ENCODE peak calls at places on chromosomes 13 and 19, in six cellular contexts. H is IMR-90, R is heart right ventricle, U is thoracic aorta, C is foreskin keratinocyte, K is endodermal cell. S is an unnamed sample.

GRCh38 chr19:33689886-33690285 is 68.1 kb downstream of the CHST8 start:
- DNase-seq in H (no peak), R (no peak), U (no peak), C (no peak), K (no peak), S (no peak)

GRCh38 chr13:111203742-111204386 is 88.8 kb downstream of the ARHGEF7 start:
- DNase-seq in H (no peak), R (no peak), U (no peak), C (no peak), K (no peak), S (no peak)

GRCh38 chr13:72565893-72566292 is 161.5 kb downstream of the MZT1 start:
- DNase-seq in H (peak; percentile 15), R (no peak), U (no peak), C (no peak), K (no peak), S (no peak)

GRCh38 chr19:41324921-41325639 is 15.1 kb downstream of the CCDC97 start:
- DNase-seq in H (peak; percentile 90), R (peak; percentile 89), U (peak; percentile 66), C (no peak), K (peak; percentile 99), S (peak; percentile 84)

GRCh38 chr19:43820098-43820860 is 6.8 kb upstream of the ZNF283 start:
- DNase-seq in H (peak; percentile 42), R (peak; percentile 52), U (no peak), C (no peak), K (peak; percentile 58), S (peak; percentile 41)

GRCh38 chr13:94902722-94903407 is 190.5 kb upstream of the SOX21 start:
- DNase-seq in H (no peak), R (no peak), U (no peak), C (no peak), K (no peak), S (no peak)

GRCh38 chr13:57633141-57633949 is 1.8 kb downstream of the PCDH17 start:
- DNase-seq in H (no peak), R (peak; percentile 81), U (no peak), C (no peak), K (peak; percentile 95), S (peak; percentile 48)

GRCh38 chr19:47598407-47599349 is 10.3 kb upstream of the BICRA start:
- DNase-seq in H (peak; percentile 96), R (peak; percentile 60), U (peak; percentile 55), C (peak; percentile 88), K (peak; percentile 91), S (peak; percentile 66)

GRCh38 chr13:34416833-34417425 is 525.1 kb upstream of the NBEA start:
- DNase-seq in H (peak; percentile 39), R (peak; percentile 74), U (peak; percentile 3), C (no peak), K (no peak), S (peak; percentile 72)

GRCh38 chr13:79541426-79542049 is 60.6 kb downstream of the NDFIP2 start:
- DNase-seq in H (peak; percentile 73), R (no peak), U (no peak), C (no peak), K (no peak), S (no peak)

GRCh38 chr19:9991425-9992191 is 18.7 kb downstream of the COL5A3 start:
- DNase-seq in H (no peak), R (no peak), U (no peak), C (no peak), K (no peak), S (no peak)

GRCh38 chr19:58380037-58380735 is 644 bp downstream of the ZNF837 start:
- DNase-seq in H (no peak), R (no peak), U (no peak), C (no peak), K (no peak), S (peak; percentile 22)

GRCh38 chr13:27004866-27005265 is 166.7 kb downstream of the USP12 start:
- DNase-seq in H (no peak), R (no peak), U (no peak), C (no peak), K (peak; percentile 42), S (no peak)

GRCh38 chr19:44927746-44928145 is 13.3 kb downstream of the APOC1 start:
- DNase-seq in H (peak; percentile 59), R (no peak), U (no peak), C (no peak), K (no peak), S (no peak)

GRCh38 chr13:42970824-42971669 is 21.0 kb downstream of the EPSTI1 start:
- DNase-seq in H (peak; percentile 43), R (no peak), U (no peak), C (no peak), K (peak; percentile 78), S (no peak)

GRCh38 chr13:99281811-99282263 is 23.7 kb upstream of the GPR18 start:
- DNase-seq in H (no peak), R (peak; percentile 35), U (peak; percentile 10), C (no peak), K (no peak), S (peak; percentile 74)

GRCh38 chr13:60765700-60766411 is 368.8 kb downstream of the TDRD3 start:
- DNase-seq in H (no peak), R (no peak), U (no peak), C (peak; percentile 71), K (no peak), S (no peak)

GRCh38 chr19:45079063-45079910 is at the start of gene GEMIN7:
- DNase-seq in H (peak; percentile 59), R (peak; percentile 68), U (no peak), C (no peak), K (peak; percentile 94), S (peak; percentile 84)

GRCh38 chr13:100825551-100825950 is 151.0 kb upstream of the TMTC4 start:
- DNase-seq in H (peak; percentile 24), R (no peak), U (no peak), C (no peak), K (no peak), S (no peak)

GRCh38 chr13:109114991-109115390 is 485.6 kb downstream of the MYO16 start:
- DNase-seq in H (no peak), R (no peak), U (no peak), C (no peak), K (no peak), S (no peak)

GRCh38 chr13:51241720-51242119 is 19.5 kb downstream of the FAM124A start:
- DNase-seq in H (no peak), R (no peak), U (no peak), C (no peak), K (peak; percentile 21), S (no peak)

GRCh38 chr13:98462946-98463345 is 114.0 kb downstream of the STK24 start:
- DNase-seq in H (no peak), R (no peak), U (no peak), C (no peak), K (no peak), S (no peak)

GRCh38 chr19:44662686-44663085 is 8.6 kb upstream of the CEACAM19 start:
- DNase-seq in H (peak; percentile 31), R (no peak), U (no peak), C (no peak), K (no peak), S (no peak)

GRCh38 chr13:45406421-45406820 is 11.8 kb downstream of the SLC25A30 start:
- DNase-seq in H (no peak), R (no peak), U (no peak), C (no peak), K (no peak), S (no peak)

GRCh38 chr19:49151339-49152217 is 3.6 kb downstream of the HRC start:
- DNase-seq in H (peak; percentile 11), R (peak; percentile 57), U (no peak), C (peak; percentile 85), K (peak; percentile 99), S (peak; percentile 80)

GRCh38 chr19:2646866-2647535 is 55.5 kb downstream of the GNG7 start:
- DNase-seq in H (no peak), R (no peak), U (no peak), C (no peak), K (no peak), S (no peak)
- TF ChIP-seq CTCF in H (no peak), R (no peak), U (no peak), C (no peak), K (no peak), S (no peak)

DNA sequence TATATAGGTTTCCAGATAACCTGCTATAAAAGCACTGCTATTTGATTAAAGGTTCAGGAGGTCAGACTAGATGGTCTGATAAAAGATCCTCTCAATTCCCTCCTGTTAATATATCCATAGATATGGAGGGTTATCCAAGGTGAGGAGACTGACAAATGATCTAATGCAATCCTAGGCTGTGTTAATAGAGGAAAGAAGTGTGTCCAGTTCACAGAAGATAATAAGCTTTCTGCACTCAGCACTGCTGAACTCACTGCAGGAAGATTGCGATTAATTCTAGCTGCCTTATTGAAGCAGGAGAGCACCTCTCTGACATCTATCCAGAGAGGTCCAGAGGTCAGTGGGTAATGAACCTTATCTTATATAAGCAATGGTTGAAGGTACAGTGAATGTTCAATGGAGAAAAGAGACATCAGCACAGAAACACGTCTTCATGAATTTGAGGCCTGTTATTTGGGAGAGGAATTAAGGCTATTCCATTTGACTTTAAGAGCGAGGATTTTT is 75.9 kb upstream of the SLC10A2 start:
- DNase-seq in H (no peak), R (no peak), U (no peak), C (no peak), K (no peak), S (no peak)
- H3K4me1 ChIP-seq in H (no peaks in the 10 kb centered on the region), R (no peaks in the 10 kb centered on the region), U (no peaks in the 10 kb centered on the region), C (no peaks in the 10 kb centered on the region), K (no peaks in the 10 kb centered on the region), S (no peaks in the 10 kb centered on the region)

GRCh38 chr13:105363747-105364177 is 1171.7 kb downstream of the EFNB2 start:
- DNase-seq in H (no peak), R (no peak), U (no peak), C (no peak), K (no peak), S (no peak)
- TF ChIP-seq CTCF in H (no peak), R (no peak), U (no peak), C (no peak), K (no peak), S (no peak)

DNA sequence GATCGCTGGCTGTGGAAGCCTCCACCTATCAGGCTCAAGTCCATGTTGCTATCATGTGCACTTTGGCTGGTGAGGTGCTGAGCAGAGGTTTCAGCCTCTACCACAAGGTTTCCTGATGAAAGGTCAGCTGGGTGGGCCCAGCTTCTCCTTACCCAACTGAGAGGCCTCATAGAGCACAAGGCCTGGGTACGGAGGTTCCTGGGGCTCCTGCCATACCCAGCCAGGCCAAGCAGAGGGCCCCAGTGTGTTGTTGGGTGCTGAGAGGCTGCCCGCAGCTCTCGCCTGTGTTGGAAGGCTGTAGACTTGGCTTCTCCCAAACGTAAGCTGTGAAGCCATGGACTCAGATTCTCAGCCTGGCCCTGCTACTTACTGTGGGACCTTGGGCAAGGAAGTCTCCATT is 28.2 kb downstream of the ACTN4 start:
- DNase-seq in H (no peak), R (no peak), U (no peak), C (no peak), K (no peak), S (peak; percentile 50)
- H3K4me1 ChIP-seq in H (peaks cover 53% of the 10 kb centered on the region), R (peaks cover 90% of the 10 kb centered on the region), U (peaks cover 96% of the 10 kb centered on the region), C (peaks cover 35% of the 10 kb centered on the region), K (peaks cover 8% of the 10 kb centered on the region), S (peaks cover 91% of the 10 kb centered on the region)

DNA sequence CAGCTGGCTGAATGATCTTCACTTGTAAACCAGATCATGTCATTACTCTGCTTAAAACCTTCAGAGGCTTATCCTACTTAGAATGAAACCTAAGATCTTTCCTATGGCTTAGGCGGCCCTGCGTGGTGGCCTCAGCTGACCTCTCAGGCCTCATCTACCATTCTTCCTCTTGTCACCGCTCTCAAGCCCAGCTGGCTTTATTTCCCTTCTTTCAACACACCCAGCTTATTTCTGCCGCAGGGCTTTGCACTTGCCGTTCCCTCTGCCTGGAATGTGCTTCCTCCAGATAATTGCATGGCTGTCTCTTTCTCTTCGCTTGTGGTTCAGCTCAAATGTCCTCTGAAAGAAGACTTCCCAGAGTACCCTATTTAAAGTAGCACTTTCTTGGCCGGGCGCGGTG is 3.6 kb upstream of the ASF1B start:
- DNase-seq in H (no peak), R (no peak), U (no peak), C (no peak), K (no peak), S (peak; percentile 69)
- TF ChIP-seq CTCF in H (no peak), R (no peak), U (no peak), C (no peak), K (no peak), S (no peak)